ENCODE peak calls at places on chromosomes 11 and 22, in eight cellular contexts. Q is neuronal stem cell, V is astrocyte, D is IMR-90, A is GM23338, B is HCT116, N is mammary epithelial cell, I is OCI-LY7. S is an unnamed sample.
A peak's percentile ranks its signal among the peaks of the same experiment; 100 is the strongest.

GRCh38 chr11:22903782-22904181 is 43.5 kb upstream of the CCDC179 start:
- DNase-seq in N (no peak), V (no peak), B (no peak), A (no peak), D (no peak), I (no peak), Q (no peak), S (no peak)

GRCh38 chr11:120775986-120776682 is 247.8 kb upstream of the TBCEL start:
- DNase-seq in N (no peak), B (no peak), A (peak; percentile 75), I (no peak), D (no peak), V (no peak), Q (peak; percentile 50), S (no peak)

GRCh38 chr22:19419086-19419463 is 12.5 kb downstream of the HIRA start:
- DNase-seq in I (peak; percentile 89), Q (no peak), A (no peak), N (no peak), V (no peak), B (no peak), D (no peak), S (no peak)

GRCh38 chr11:62005231-62005661 is 37.8 kb upstream of the FTH1 start:
- DNase-seq in I (no peak), D (no peak), V (no peak), Q (no peak), A (no peak), B (no peak), N (no peak), S (no peak)

GRCh38 chr11:86698634-86699033 is 26.2 kb upstream of the ME3 start:
- DNase-seq in N (no peak), V (peak; percentile 73), A (no peak), Q (no peak), B (no peak), I (no peak), D (no peak), S (no peak)

GRCh38 chr11:31026315-31026714 is 343.2 kb downstream of the DCDC1 start:
- DNase-seq in V (no peak), D (no peak), A (no peak), B (no peak), I (no peak), Q (no peak), N (no peak), S (no peak)

GRCh38 chr11:65558785-65559509 is 788 bp upstream of the LTBP3 start:
- DNase-seq in N (no peak), V (peak; percentile 50), B (no peak), I (no peak), D (peak; percentile 33), A (no peak), Q (no peak), S (peak; percentile 49)

GRCh38 chr22:48595511-48595905 is 1232.2 kb downstream of the BRD1 start:
- DNase-seq in I (no peak), V (no peak), N (no peak), B (no peak), Q (no peak), A (no peak), D (no peak), S (no peak)

GRCh38 chr11:17543041-17543440 is 1.2 kb downstream of the USH1C start:
- DNase-seq in A (no peak), Q (no peak), I (no peak), N (no peak), V (no peak), D (no peak), B (no peak), S (no peak)

GRCh38 chr11:66183581-66184048 is 84.8 kb upstream of the RAB1B start:
- DNase-seq in B (no peak), Q (no peak), N (no peak), D (no peak), I (peak; percentile 8), V (no peak), A (peak; percentile 64), S (no peak)

GRCh38 chr11:2678396-2678795 is 21.4 kb downstream of the KCNQ1OT1 start:
- DNase-seq in Q (no peak), V (no peak), N (no peak), D (no peak), A (no peak), I (no peak), B (no peak), S (no peak)

GRCh38 chr11:117643606-117644300 is 153.3 kb downstream of the DSCAML1 start:
- DNase-seq in A (no peak), B (no peak), D (no peak), V (no peak), I (no peak), Q (no peak), N (no peak), S (no peak)

GRCh38 chr11:17077240-17077519 is 287 bp downstream of the RPS13 start:
- DNase-seq in D (no peak), B (no peak), Q (no peak), N (no peak), V (no peak), A (no peak), I (no peak), S (no peak)

GRCh38 chr11:57255618-57256017 is 18.6 kb upstream of the APLNR start:
- DNase-seq in V (no peak), Q (no peak), I (no peak), D (peak; percentile 76), A (no peak), N (peak; percentile 71), B (no peak), S (no peak)

GRCh38 chr22:17074648-17075002 is 10.2 kb upstream of the IL17RA start:
- DNase-seq in B (no peak), D (peak; percentile 40), A (no peak), N (peak; percentile 14), I (no peak), Q (no peak), V (no peak), S (peak; percentile 3)

GRCh38 chr11:12673601-12673923 is 659 bp upstream of the TEAD1 start:
- DNase-seq in I (no peak), Q (no peak), D (no peak), B (no peak), A (no peak), V (peak; percentile 36), N (no peak), S (no peak)

GRCh38 chr11:27913650-27914049 is 194.3 kb downstream of the KIF18A start:
- DNase-seq in V (peak; percentile 75), I (no peak), B (no peak), D (peak; percentile 85), N (peak; percentile 55), A (no peak), Q (no peak), S (peak; percentile 83)

GRCh38 chr11:1873048-1873812 is 18.5 kb downstream of the PRR33 start:
- DNase-seq in D (peak; percentile 24), B (no peak), A (no peak), N (peak; percentile 64), Q (no peak), I (no peak), V (peak; percentile 14), S (peak; percentile 25)

GRCh38 chr11:2376751-2377451 is at the start of gene CD81:
- DNase-seq in I (peak; percentile 63), A (no peak), V (no peak), Q (peak; percentile 56), B (no peak), N (no peak), D (peak; percentile 33), S (peak; percentile 48)

GRCh38 chr22:41366323-41367014 is 15.3 kb upstream of the TEF start:
- DNase-seq in N (no peak), B (no peak), I (no peak), D (no peak), A (no peak), Q (no peak), V (no peak), S (peak; percentile 11)

GRCh38 chr22:41367039-41367679 is 14.6 kb upstream of the TEF start:
- DNase-seq in I (no peak), Q (no peak), B (peak; percentile 71), V (peak; percentile 91), A (peak; percentile 58), N (peak; percentile 94), D (peak; percentile 96), S (peak; percentile 96)

GRCh38 chr22:41364233-41364632 is 17.5 kb upstream of the TEF start:
- DNase-seq in V (no peak), D (no peak), I (no peak), N (no peak), B (no peak), A (no peak), Q (no peak), S (no peak)

GRCh38 chr22:41364955-41365354 is 16.8 kb upstream of the TEF start:
- DNase-seq in Q (no peak), I (no peak), V (no peak), N (no peak), A (no peak), D (no peak), B (no peak), S (no peak)

GRCh38 chr22:41365425-41365824 is 16.3 kb upstream of the TEF start:
- DNase-seq in I (no peak), A (no peak), N (no peak), B (no peak), Q (no peak), D (no peak), V (no peak), S (no peak)
- H3K4me1 ChIP-seq in I (no peaks in the 10 kb centered on the region), A (peaks cover 22% of the 10 kb centered on the region), N (peaks cover 20% of the 10 kb centered on the region), B (peaks cover 17% of the 10 kb centered on the region), Q (peaks cover 14% of the 10 kb centered on the region), D (peaks cover 11% of the 10 kb centered on the region), V (peaks cover 14% of the 10 kb centered on the region), S (peaks cover 13% of the 10 kb centered on the region)

GRCh38 chr22:32661737-32662586 is 139.5 kb upstream of the TIMP3 start:
- DNase-seq in D (peak; percentile 79), A (no peak), Q (no peak), I (no peak), V (peak; percentile 75), B (no peak), N (no peak), S (peak; percentile 64)
- H2AFZ ChIP-seq in D (peak overlapping the region; percentile 75), A (no peak overlapping the region), Q (no peak overlapping the region), I (no peak overlapping the region), V (peak overlapping the region; percentile 42), B (no peak overlapping the region), N (peak overlapping the region; percentile 20), S (no peak overlapping the region)

DNA sequence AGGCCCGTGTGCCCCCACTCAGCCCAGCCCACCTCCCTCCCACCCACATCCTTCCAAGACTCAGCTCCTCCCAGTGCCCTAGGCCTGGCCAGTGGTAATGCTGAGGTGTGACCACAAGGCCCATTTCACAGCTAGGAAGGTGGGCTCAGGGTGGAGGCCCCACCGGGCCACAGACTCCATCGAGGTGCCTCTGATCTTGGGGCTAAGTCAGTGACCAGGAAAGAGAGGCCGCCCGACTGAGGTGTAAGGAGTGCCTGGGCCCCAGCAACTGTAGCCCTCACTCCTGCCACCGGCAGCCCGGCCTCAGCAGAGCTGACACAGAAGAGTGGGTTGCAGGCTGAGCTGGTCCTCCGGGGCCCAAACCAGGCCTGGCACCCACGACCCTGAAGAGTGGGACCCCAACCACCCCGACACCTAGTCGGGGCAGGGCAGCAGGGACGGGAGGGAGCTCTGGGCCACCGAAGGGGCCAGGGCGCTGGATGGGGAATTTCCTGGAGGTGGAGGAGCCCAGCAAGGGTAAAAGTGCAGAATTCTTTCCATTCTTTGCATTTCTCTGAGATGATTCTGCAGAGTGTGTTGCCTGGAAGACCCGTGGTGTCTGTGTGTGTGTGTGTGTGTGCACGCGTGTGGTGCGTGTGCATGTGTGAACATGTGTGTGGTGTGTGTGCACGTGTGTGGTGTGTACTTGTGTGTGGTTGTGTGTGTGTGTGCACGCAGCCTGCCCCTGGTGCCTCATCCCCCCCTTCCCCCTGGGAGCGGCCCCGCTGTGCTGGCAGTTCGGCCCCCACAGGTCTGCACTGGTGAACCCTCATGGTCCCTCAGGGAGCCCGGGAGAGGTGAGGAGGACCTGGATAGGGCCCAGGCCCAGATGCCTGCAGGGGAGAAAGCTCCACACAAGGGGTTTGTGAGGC is 8.3 kb upstream of the PIM3 start:
- DNase-seq in Q (no peak), A (no peak), B (no peak), D (peak; percentile 81), V (peak; percentile 84), N (peak; percentile 51), I (no peak), S (peak; percentile 87)
- H3K4me1 ChIP-seq in Q (peaks cover 35% of the 10 kb centered on the region), A (peaks cover 1% of the 10 kb centered on the region), B (peaks cover 36% of the 10 kb centered on the region), D (peaks cover 40% of the 10 kb centered on the region), V (peaks cover 12% of the 10 kb centered on the region), N (peaks cover 64% of the 10 kb centered on the region), I (peaks cover 4% of the 10 kb centered on the region), S (peaks cover 14% of the 10 kb centered on the region)

GRCh38 chr11:111944651-111945051 is 7.5 kb downstream of the DIXDC1 start:
- DNase-seq in V (peak; percentile 97), Q (no peak), I (no peak), D (peak; percentile 83), N (peak; percentile 88), A (no peak), B (no peak), S (peak; percentile 98)
- H2AFZ ChIP-seq in V (no peak overlapping the region), Q (no peak overlapping the region), I (no peak overlapping the region), D (peak overlapping the region; percentile 71), N (peak overlapping the region; percentile 76), A (no peak overlapping the region), B (no peak overlapping the region), S (no peak overlapping the region)

S was measured in fibroblast of lung.